ENCODE peak calls at places on chromosomes 7 and 10, in eight cellular contexts. One of them, this sample, is unnamed.

GRCh38 chr7:30173058-30173897 is 38.5 kb downstream of the MTURN start:
- DNase-seq in H7: no peak
- DNase-seq in hippocampal formation: peak; percentile 95
- DNase-seq in NCI-H510A treated with DMSO at 0.1 percent for 48 hours: peak; percentile 77
- DNase-seq in GM04504: peak; percentile 97
- DNase-seq in ELR: peak; percentile 96
- DNase-seq in WTC11: peak; percentile 36
- DNase-seq in endothelial cell: no peak
- DNase-seq in this sample: peak; percentile 100

GRCh38 chr10:11048707-11049296 is 31.1 kb downstream of the CELF2 start:
- DNase-seq in ELR: no peak
- DNase-seq in hippocampal formation: peak; percentile 38
- DNase-seq in H7: no peak
- DNase-seq in WTC11: no peak
- DNase-seq in endothelial cell: no peak
- DNase-seq in NCI-H510A treated with DMSO at 0.1 percent for 48 hours: no peak
- DNase-seq in GM04504: no peak
- DNase-seq in this sample: no peak

GRCh38 chr10:125121003-125121402 is 39.4 kb downstream of the CTBP2 start:
- DNase-seq in H7: no peak
- DNase-seq in hippocampal formation: no peak
- DNase-seq in GM04504: no peak
- DNase-seq in endothelial cell: no peak
- DNase-seq in ELR: no peak
- DNase-seq in WTC11: no peak
- DNase-seq in NCI-H510A treated with DMSO at 0.1 percent for 48 hours: no peak
- DNase-seq in this sample: no peak

GRCh38 chr7:91787923-91788322 is 92.6 kb downstream of the MTERF1 start:
- DNase-seq in hippocampal formation: no peak
- DNase-seq in H7: no peak
- DNase-seq in endothelial cell: no peak
- DNase-seq in NCI-H510A treated with DMSO at 0.1 percent for 48 hours: no peak
- DNase-seq in GM04504: no peak
- DNase-seq in ELR: no peak
- DNase-seq in WTC11: no peak
- DNase-seq in this sample: no peak

GRCh38 chr10:93458821-93459257 is 23.3 kb downstream of the MYOF start:
- DNase-seq in H7: peak; percentile 28
- DNase-seq in GM04504: peak; percentile 99
- DNase-seq in hippocampal formation: no peak
- DNase-seq in WTC11: no peak
- DNase-seq in NCI-H510A treated with DMSO at 0.1 percent for 48 hours: no peak
- DNase-seq in ELR: peak; percentile 100
- DNase-seq in endothelial cell: no peak
- DNase-seq in this sample: peak; percentile 94

GRCh38 chr7:38192347-38192746 is 14.3 kb downstream of the STARD3NL start:
- DNase-seq in hippocampal formation: no peak
- DNase-seq in endothelial cell: no peak
- DNase-seq in GM04504: no peak
- DNase-seq in WTC11: no peak
- DNase-seq in ELR: no peak
- DNase-seq in H7: no peak
- DNase-seq in NCI-H510A treated with DMSO at 0.1 percent for 48 hours: no peak
- DNase-seq in this sample: no peak

GRCh38 chr10:93813507-93814465 is 56.0 kb downstream of the LGI1 start:
- DNase-seq in endothelial cell: peak; percentile 69
- DNase-seq in H7: peak; percentile 53
- DNase-seq in NCI-H510A treated with DMSO at 0.1 percent for 48 hours: peak; percentile 52
- DNase-seq in GM04504: no peak
- DNase-seq in hippocampal formation: peak; percentile 5
- DNase-seq in WTC11: peak; percentile 73
- DNase-seq in ELR: peak; percentile 84
- DNase-seq in this sample: peak; percentile 65

GRCh38 chr7:94761451-94761850 is 105.5 kb upstream of the SGCE start:
- DNase-seq in hippocampal formation: no peak
- DNase-seq in endothelial cell: no peak
- DNase-seq in GM04504: no peak
- DNase-seq in WTC11: no peak
- DNase-seq in H7: no peak
- DNase-seq in ELR: no peak
- DNase-seq in NCI-H510A treated with DMSO at 0.1 percent for 48 hours: no peak
- DNase-seq in this sample: no peak

GRCh38 chr7:91657386-91658120 is 222.9 kb downstream of the MTERF1 start:
- DNase-seq in hippocampal formation: no peak
- DNase-seq in GM04504: peak; percentile 58
- DNase-seq in H7: no peak
- DNase-seq in NCI-H510A treated with DMSO at 0.1 percent for 48 hours: no peak
- DNase-seq in ELR: peak; percentile 25
- DNase-seq in endothelial cell: no peak
- DNase-seq in WTC11: no peak
- DNase-seq in this sample: no peak

GRCh38 chr10:79293841-79294705 is 53.2 kb upstream of the PPIF start:
- DNase-seq in hippocampal formation: no peak
- DNase-seq in WTC11: no peak
- DNase-seq in endothelial cell: no peak
- DNase-seq in H7: no peak
- DNase-seq in ELR: peak; percentile 88
- DNase-seq in GM04504: no peak
- DNase-seq in NCI-H510A treated with DMSO at 0.1 percent for 48 hours: no peak
- DNase-seq in this sample: no peak

GRCh38 chr10:131649609-131650008 is 251.2 kb upstream of the PPP2R2D start:
- DNase-seq in WTC11: no peak
- DNase-seq in ELR: no peak
- DNase-seq in endothelial cell: no peak
- DNase-seq in hippocampal formation: no peak
- DNase-seq in GM04504: no peak
- DNase-seq in H7: no peak
- DNase-seq in NCI-H510A treated with DMSO at 0.1 percent for 48 hours: no peak
- DNase-seq in this sample: no peak

GRCh38 chr7:157377436-157378124 is 40.8 kb downstream of the DNAJB6 start:
- DNase-seq in H7: no peak
- DNase-seq in ELR: no peak
- DNase-seq in hippocampal formation: no peak
- DNase-seq in WTC11: no peak
- DNase-seq in NCI-H510A treated with DMSO at 0.1 percent for 48 hours: no peak
- DNase-seq in endothelial cell: no peak
- DNase-seq in GM04504: no peak
- DNase-seq in this sample: no peak

GRCh38 chr7:106657085-106657991 is 3.6 kb downstream of the CCDC71L start:
- DNase-seq in ELR: peak; percentile 14
- DNase-seq in endothelial cell: no peak
- DNase-seq in WTC11: no peak
- DNase-seq in NCI-H510A treated with DMSO at 0.1 percent for 48 hours: no peak
- DNase-seq in GM04504: no peak
- DNase-seq in hippocampal formation: no peak
- DNase-seq in H7: no peak
- DNase-seq in this sample: no peak

GRCh38 chr7:119720541-119720940 is 552.4 kb upstream of the KCND2 start:
- DNase-seq in ELR: peak; percentile 54
- DNase-seq in hippocampal formation: no peak
- DNase-seq in endothelial cell: no peak
- DNase-seq in GM04504: peak; percentile 21
- DNase-seq in NCI-H510A treated with DMSO at 0.1 percent for 48 hours: no peak
- DNase-seq in WTC11: no peak
- DNase-seq in H7: no peak
- DNase-seq in this sample: peak; percentile 14

GRCh38 chr10:17166699-17167098 is 34.8 kb downstream of the TRDMT1 start:
- DNase-seq in hippocampal formation: no peak
- DNase-seq in GM04504: no peak
- DNase-seq in ELR: no peak
- DNase-seq in endothelial cell: no peak
- DNase-seq in NCI-H510A treated with DMSO at 0.1 percent for 48 hours: no peak
- DNase-seq in WTC11: no peak
- DNase-seq in H7: no peak
- DNase-seq in this sample: no peak

GRCh38 chr10:34031410-34031809 is 696.9 kb upstream of the NRP1 start:
- DNase-seq in ELR: no peak
- DNase-seq in NCI-H510A treated with DMSO at 0.1 percent for 48 hours: no peak
- DNase-seq in H7: no peak
- DNase-seq in endothelial cell: no peak
- DNase-seq in hippocampal formation: no peak
- DNase-seq in GM04504: peak; percentile 80
- DNase-seq in WTC11: no peak
- DNase-seq in this sample: no peak

GRCh38 chr7:83697814-83698530 is 49.0 kb upstream of the SEMA3E start:
- DNase-seq in ELR: peak; percentile 3
- DNase-seq in hippocampal formation: no peak
- DNase-seq in NCI-H510A treated with DMSO at 0.1 percent for 48 hours: no peak
- DNase-seq in WTC11: no peak
- DNase-seq in endothelial cell: no peak
- DNase-seq in GM04504: no peak
- DNase-seq in H7: no peak
- DNase-seq in this sample: no peak

GRCh38 chr10:49281461-49281860 is 17.5 kb upstream of the C10orf71 start:
- DNase-seq in GM04504: no peak
- DNase-seq in ELR: no peak
- DNase-seq in hippocampal formation: no peak
- DNase-seq in NCI-H510A treated with DMSO at 0.1 percent for 48 hours: no peak
- DNase-seq in endothelial cell: peak; percentile 53
- DNase-seq in H7: peak; percentile 88
- DNase-seq in WTC11: peak; percentile 83
- DNase-seq in this sample: no peak

GRCh38 chr10:12243860-12244620 is 48.1 kb downstream of the CDC123 start:
- DNase-seq in hippocampal formation: no peak
- DNase-seq in ELR: no peak
- DNase-seq in NCI-H510A treated with DMSO at 0.1 percent for 48 hours: no peak
- DNase-seq in WTC11: no peak
- DNase-seq in endothelial cell: no peak
- DNase-seq in GM04504: no peak
- DNase-seq in H7: no peak
- DNase-seq in this sample: no peak

GRCh38 chr7:79610905-79611304 is 157.4 kb upstream of the MAGI2 start:
- DNase-seq in H7: no peak
- DNase-seq in ELR: no peak
- DNase-seq in NCI-H510A treated with DMSO at 0.1 percent for 48 hours: no peak
- DNase-seq in hippocampal formation: no peak
- DNase-seq in endothelial cell: no peak
- DNase-seq in GM04504: no peak
- DNase-seq in WTC11: no peak
- DNase-seq in this sample: no peak